ENCODE peak calls at places on chromosomes 3 and 15, in seven cellular contexts. H is WTC11, G is B cell, R is fibroblast of mammary gland, S is coronary artery, W is thoracic aorta, U is keratinocyte. T is an unnamed sample.
A peak's percentile ranks its signal among the peaks of the same experiment; 100 is the strongest.

GRCh38 chr15:77036537-77037474 is 34.1 kb downstream of the TSPAN3 start:
- DNase-seq in H (no peak), G (peak; percentile 37), R (no peak), S (peak; percentile 67), W (no peak), U (no peak), T (no peak)

GRCh38 chr3:112097378-112097777 is 11.2 kb downstream of the C3orf52 start:
- DNase-seq in H (no peak), G (no peak), R (peak; percentile 100), S (no peak), W (peak; percentile 47), U (peak; percentile 94), T (no peak)

GRCh38 chr3:54188176-54188791 is 65.9 kb downstream of the CACNA2D3 start:
- DNase-seq in H (peak; percentile 70), G (no peak), R (peak; percentile 38), S (no peak), W (no peak), U (peak; percentile 4), T (peak; percentile 94)

GRCh38 chr3:13851091-13851849 is 28.6 kb downstream of the WNT7A start:
- DNase-seq in H (no peak), G (no peak), R (no peak), S (no peak), W (no peak), U (no peak), T (no peak)

GRCh38 chr3:141940204-141940776 is 63.8 kb downstream of the ATP1B3 start:
- DNase-seq in H (no peak), G (no peak), R (peak; percentile 42), S (no peak), W (no peak), U (peak; percentile 95), T (no peak)

GRCh38 chr3:150739877-150740645 is 22.9 kb downstream of the SIAH2 start:
- DNase-seq in H (no peak), G (no peak), R (no peak), S (no peak), W (no peak), U (no peak), T (no peak)

GRCh38 chr3:194575484-194576210 is 57.6 kb downstream of the TMEM44 start:
- DNase-seq in H (peak; percentile 33), G (no peak), R (peak; percentile 96), S (no peak), W (no peak), U (no peak), T (peak; percentile 98)

GRCh38 chr3:120092444-120092843 is 1.8 kb downstream of the GSK3B start:
- DNase-seq in H (no peak), G (no peak), R (no peak), S (no peak), W (no peak), U (no peak), T (no peak)

GRCh38 chr15:37425541-37425940 is 325.2 kb upstream of the MEIS2 start:
- DNase-seq in H (no peak), G (no peak), R (no peak), S (no peak), W (no peak), U (no peak), T (no peak)

GRCh38 chr3:189908646-189909045 is 212.1 kb downstream of the P3H2 start:
- DNase-seq in H (no peak), G (no peak), R (peak; percentile 54), S (no peak), W (no peak), U (peak; percentile 64), T (no peak)

GRCh38 chr15:91100561-91101355 is 701 bp downstream of the SV2B start:
- DNase-seq in H (no peak), G (no peak), R (peak; percentile 14), S (no peak), W (no peak), U (no peak), T (no peak)

GRCh38 chr3:18843930-18844329 is 304.4 kb upstream of the KCNH8 start:
- DNase-seq in H (no peak), G (no peak), R (no peak), S (no peak), W (no peak), U (no peak), T (no peak)

GRCh38 chr3:76065975-76066374 is 280.6 kb upstream of the ZNF717 start:
- DNase-seq in H (no peak), G (no peak), R (peak; percentile 32), S (no peak), W (no peak), U (peak; percentile 45), T (peak; percentile 2)

GRCh38 chr3:74789111-74789510 is 174.7 kb upstream of the CNTN3 start:
- DNase-seq in H (no peak), G (no peak), R (peak; percentile 39), S (no peak), W (no peak), U (peak; percentile 15), T (no peak)

GRCh38 chr3:51720292-51721061 is 13.6 kb downstream of the GRM2 start:
- DNase-seq in H (no peak), G (no peak), R (no peak), S (no peak), W (no peak), U (no peak), T (no peak)

GRCh38 chr3:132652640-132653270 is 6.9 kb downstream of the ACAD11 start:
- DNase-seq in H (no peak), G (no peak), R (peak; percentile 82), S (no peak), W (no peak), U (no peak), T (peak; percentile 20)

GRCh38 chr3:88117683-88118082 is 32.1 kb upstream of the C3orf38 start:
- DNase-seq in H (no peak), G (no peak), R (no peak), S (no peak), W (no peak), U (no peak), T (no peak)

GRCh38 chr3:88114878-88115549 is 34.7 kb upstream of the C3orf38 start:
- DNase-seq in H (no peak), G (no peak), R (no peak), S (no peak), W (no peak), U (no peak), T (no peak)

GRCh38 chr3:88113311-88114162 is 36.2 kb upstream of the C3orf38 start:
- DNase-seq in H (peak; percentile 55), G (peak; percentile 55), R (peak; percentile 78), S (no peak), W (peak; percentile 14), U (no peak), T (peak; percentile 82)

GRCh38 chr3:88112329-88112728 is 37.4 kb upstream of the C3orf38 start:
- DNase-seq in H (no peak), G (no peak), R (no peak), S (no peak), W (no peak), U (no peak), T (no peak)
- TF ChIP-seq CTCF in H (no peak), G (no peak), R (no peak), S (no peak), W (no peak), U (no peak), T (no peak)

GRCh38 chr3:36650271-36650671 is 114.1 kb downstream of the DCLK3 start:
- DNase-seq in H (no peak), G (no peak), R (no peak), S (no peak), W (no peak), U (no peak), T (no peak)

GRCh38 chr3:36656873-36657272 is 107.5 kb downstream of the DCLK3 start:
- DNase-seq in H (no peak), G (no peak), R (no peak), S (no peak), W (no peak), U (no peak), T (no peak)

GRCh38 chr3:36648241-36649034 is 115.9 kb downstream of the DCLK3 start:
- DNase-seq in H (no peak), G (no peak), R (peak; percentile 90), S (no peak), W (no peak), U (peak; percentile 44), T (no peak)

GRCh38 chr3:36649078-36649477 is 115.3 kb downstream of the DCLK3 start:
- DNase-seq in H (no peak), G (no peak), R (no peak), S (no peak), W (no peak), U (no peak), T (no peak)

DNA sequence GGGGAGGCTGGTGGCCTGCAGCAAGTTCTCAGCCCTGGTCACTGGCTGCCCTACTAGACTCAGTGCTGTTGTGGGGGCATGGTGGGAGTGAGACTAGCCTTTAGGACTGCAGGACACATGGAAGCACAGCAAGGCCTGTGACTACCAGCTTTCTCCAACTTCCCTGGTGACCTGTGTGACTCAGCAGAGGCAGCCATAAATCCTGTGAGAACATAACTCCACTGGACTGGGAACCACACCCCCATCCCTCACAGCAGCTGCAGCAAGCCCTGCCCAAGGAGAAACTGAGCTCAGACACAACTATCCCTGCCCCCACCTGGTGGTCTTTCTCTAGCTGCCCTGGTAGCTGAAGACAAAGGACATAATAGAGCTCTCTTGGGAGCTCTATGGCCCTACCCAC is 111.3 kb downstream of the DCLK3 start:
- DNase-seq in H (no peak), G (no peak), R (peak; percentile 77), S (no peak), W (no peak), U (peak; percentile 19), T (no peak)
- TF ChIP-seq CTCF in H (no peak), G (no peak), R (no peak), S (no peak), W (no peak), U (no peak), T (no peak)

DNA sequence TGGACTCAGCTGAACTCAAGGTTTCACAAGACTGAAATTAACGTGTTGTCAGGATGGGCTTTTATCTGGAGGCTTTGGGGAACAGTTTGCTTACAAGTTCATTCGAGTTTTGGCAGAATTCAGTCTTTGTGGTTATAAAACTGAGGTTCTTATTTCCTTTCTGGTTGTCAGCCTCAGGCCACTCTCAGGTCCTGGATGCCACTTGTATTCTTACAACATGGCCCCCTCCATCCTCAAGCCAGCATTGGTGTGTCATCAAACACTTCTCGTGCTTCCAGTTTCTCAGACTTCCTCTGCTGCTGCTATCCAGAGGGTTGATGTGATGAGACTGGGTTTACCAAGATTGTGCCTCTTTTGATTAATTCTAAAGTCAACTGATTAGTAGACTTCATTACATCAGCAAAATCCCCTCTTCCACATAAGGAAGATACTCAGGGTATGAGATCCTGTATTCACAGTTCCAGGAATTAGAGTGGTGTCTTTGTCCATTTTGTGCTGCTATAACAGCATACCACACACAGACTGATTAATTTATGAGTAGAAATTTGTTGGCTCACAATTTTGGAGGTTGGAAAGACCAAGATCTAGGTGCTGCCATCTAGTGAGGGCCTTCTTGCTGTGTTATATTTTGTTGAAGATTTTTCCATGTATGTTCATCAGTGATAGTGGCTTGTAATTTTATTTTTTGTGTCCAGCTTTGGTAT is 10.9 kb downstream of the LRCH3 start:
- DNase-seq in H (no peak), G (peak; percentile 53), R (peak; percentile 53), S (no peak), W (no peak), U (no peak), T (no peak)
- TF ChIP-seq CTCF in H (no peak), G (peak; percentile 80), R (peak; percentile 51), S (no peak), W (no peak), U (peak; percentile 54), T (peak; percentile 53)

DNA sequence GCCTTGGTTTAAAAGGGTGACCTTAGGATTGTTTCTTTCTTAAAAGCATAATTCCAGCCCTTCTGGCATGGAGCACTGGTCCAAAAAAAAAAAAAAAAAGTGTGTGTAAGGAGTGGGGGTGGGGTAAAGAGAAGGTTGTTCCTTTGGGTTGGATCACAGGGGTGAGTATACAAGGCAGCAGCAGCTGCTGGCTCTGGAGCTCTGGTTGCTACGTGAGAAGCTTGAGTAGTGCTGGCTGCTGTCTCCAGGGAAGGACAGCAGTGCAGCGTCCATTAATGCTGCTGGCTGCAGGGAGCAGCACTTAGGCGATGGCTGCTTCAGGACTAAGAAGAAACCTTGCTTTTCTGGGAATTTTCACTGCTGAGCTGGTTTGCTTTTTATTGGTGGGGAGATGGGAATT is 2.3 kb downstream of the SETD5 start:
- DNase-seq in H (peak; percentile 63), G (no peak), R (peak; percentile 96), S (peak; percentile 89), W (peak; percentile 30), U (no peak), T (peak; percentile 96)
- TF ChIP-seq CTCF in H (no peak), G (no peak), R (peak; percentile 15), S (no peak), W (no peak), U (no peak), T (peak; percentile 21)